ENCODE peak calls at places on chromosome 1, in six cellular contexts. One of them, this sample, is unnamed.

GRCh38 chr1:169024800-169025253 is 81.7 kb upstream of the ATP1B1 start:
- DNase-seq in stimulated activated CD4-positive, alpha-beta T cell treated with anti-CD3 and anti-CD28 coated beads, Interleukin-4, amount 100 ng/mL, for 24 hours: no peak
- DNase-seq in GM12865: peak; percentile 87
- DNase-seq in ELF-1: no peak
- DNase-seq in C1 segment of cervical spinal cord: no peak
- DNase-seq in cardiac muscle cell: no peak
- DNase-seq in this sample: no peak

GRCh38 chr1:119367332-119368124 is 1.1 kb upstream of the HAO2 start:
- DNase-seq in stimulated activated CD4-positive, alpha-beta T cell treated with anti-CD3 and anti-CD28 coated beads, Interleukin-4, amount 100 ng/mL, for 24 hours: no peak
- DNase-seq in GM12865: peak; percentile 41
- DNase-seq in ELF-1: peak; percentile 46
- DNase-seq in C1 segment of cervical spinal cord: no peak
- DNase-seq in cardiac muscle cell: peak; percentile 44
- DNase-seq in this sample: no peak

GRCh38 chr1:156657161-156657970 is 15.4 kb downstream of the BCAN start:
- DNase-seq in stimulated activated CD4-positive, alpha-beta T cell treated with anti-CD3 and anti-CD28 coated beads, Interleukin-4, amount 100 ng/mL, for 24 hours: peak; percentile 79
- DNase-seq in GM12865: peak; percentile 66
- DNase-seq in ELF-1: peak; percentile 84
- DNase-seq in C1 segment of cervical spinal cord: peak; percentile 64
- DNase-seq in cardiac muscle cell: peak; percentile 76
- DNase-seq in this sample: peak; percentile 57

GRCh38 chr1:190579517-190580193 is 102.0 kb upstream of the BRINP3 start:
- DNase-seq in stimulated activated CD4-positive, alpha-beta T cell treated with anti-CD3 and anti-CD28 coated beads, Interleukin-4, amount 100 ng/mL, for 24 hours: no peak
- DNase-seq in GM12865: no peak
- DNase-seq in ELF-1: no peak
- DNase-seq in C1 segment of cervical spinal cord: no peak
- DNase-seq in cardiac muscle cell: no peak
- DNase-seq in this sample: no peak

GRCh38 chr1:153534933-153535663 is 693 bp downstream of the S100A6 start:
- DNase-seq in stimulated activated CD4-positive, alpha-beta T cell treated with anti-CD3 and anti-CD28 coated beads, Interleukin-4, amount 100 ng/mL, for 24 hours: peak; percentile 42
- DNase-seq in GM12865: no peak
- DNase-seq in ELF-1: no peak
- DNase-seq in C1 segment of cervical spinal cord: peak; percentile 34
- DNase-seq in cardiac muscle cell: no peak
- DNase-seq in this sample: no peak

GRCh38 chr1:178344513-178345077 is 152.2 kb downstream of the CLEC20A start:
- DNase-seq in stimulated activated CD4-positive, alpha-beta T cell treated with anti-CD3 and anti-CD28 coated beads, Interleukin-4, amount 100 ng/mL, for 24 hours: no peak
- DNase-seq in GM12865: peak; percentile 16
- DNase-seq in ELF-1: no peak
- DNase-seq in C1 segment of cervical spinal cord: no peak
- DNase-seq in cardiac muscle cell: peak; percentile 69
- DNase-seq in this sample: no peak

GRCh38 chr1:65483993-65484754 is 63.7 kb downstream of the LEPR start:
- DNase-seq in stimulated activated CD4-positive, alpha-beta T cell treated with anti-CD3 and anti-CD28 coated beads, Interleukin-4, amount 100 ng/mL, for 24 hours: no peak
- DNase-seq in GM12865: no peak
- DNase-seq in ELF-1: no peak
- DNase-seq in C1 segment of cervical spinal cord: no peak
- DNase-seq in cardiac muscle cell: no peak
- DNase-seq in this sample: no peak

GRCh38 chr1:181936269-181936668 is 125.2 kb downstream of the ZNF648 start:
- DNase-seq in stimulated activated CD4-positive, alpha-beta T cell treated with anti-CD3 and anti-CD28 coated beads, Interleukin-4, amount 100 ng/mL, for 24 hours: peak; percentile 5
- DNase-seq in GM12865: no peak
- DNase-seq in ELF-1: no peak
- DNase-seq in C1 segment of cervical spinal cord: no peak
- DNase-seq in cardiac muscle cell: no peak
- DNase-seq in this sample: no peak

GRCh38 chr1:32063261-32063681 is 9.5 kb upstream of the TMEM39B start:
- DNase-seq in stimulated activated CD4-positive, alpha-beta T cell treated with anti-CD3 and anti-CD28 coated beads, Interleukin-4, amount 100 ng/mL, for 24 hours: no peak
- DNase-seq in GM12865: peak; percentile 46
- DNase-seq in ELF-1: peak; percentile 22
- DNase-seq in C1 segment of cervical spinal cord: no peak
- DNase-seq in cardiac muscle cell: peak; percentile 55
- DNase-seq in this sample: no peak

GRCh38 chr1:109466440-109467300 is at the start of gene SYPL2:
- DNase-seq in stimulated activated CD4-positive, alpha-beta T cell treated with anti-CD3 and anti-CD28 coated beads, Interleukin-4, amount 100 ng/mL, for 24 hours: no peak
- DNase-seq in GM12865: no peak
- DNase-seq in ELF-1: peak; percentile 62
- DNase-seq in C1 segment of cervical spinal cord: no peak
- DNase-seq in cardiac muscle cell: peak; percentile 85
- DNase-seq in this sample: no peak

GRCh38 chr1:171486048-171486519 is 754 bp downstream of the PRRC2C start:
- DNase-seq in stimulated activated CD4-positive, alpha-beta T cell treated with anti-CD3 and anti-CD28 coated beads, Interleukin-4, amount 100 ng/mL, for 24 hours: peak; percentile 72
- DNase-seq in GM12865: peak; percentile 85
- DNase-seq in ELF-1: peak; percentile 85
- DNase-seq in C1 segment of cervical spinal cord: peak; percentile 34
- DNase-seq in cardiac muscle cell: peak; percentile 65
- DNase-seq in this sample: no peak

GRCh38 chr1:226051356-226051755 is 11.2 kb upstream of the H3-3A start:
- DNase-seq in stimulated activated CD4-positive, alpha-beta T cell treated with anti-CD3 and anti-CD28 coated beads, Interleukin-4, amount 100 ng/mL, for 24 hours: no peak
- DNase-seq in GM12865: no peak
- DNase-seq in ELF-1: no peak
- DNase-seq in C1 segment of cervical spinal cord: no peak
- DNase-seq in cardiac muscle cell: no peak
- DNase-seq in this sample: no peak

GRCh38 chr1:242237051-242237450 is 238.2 kb upstream of the MAP1LC3C start:
- DNase-seq in stimulated activated CD4-positive, alpha-beta T cell treated with anti-CD3 and anti-CD28 coated beads, Interleukin-4, amount 100 ng/mL, for 24 hours: no peak
- DNase-seq in GM12865: no peak
- DNase-seq in ELF-1: no peak
- DNase-seq in C1 segment of cervical spinal cord: no peak
- DNase-seq in cardiac muscle cell: no peak
- DNase-seq in this sample: no peak

GRCh38 chr1:234730110-234730509 is 120.1 kb upstream of the IRF2BP2 start:
- DNase-seq in stimulated activated CD4-positive, alpha-beta T cell treated with anti-CD3 and anti-CD28 coated beads, Interleukin-4, amount 100 ng/mL, for 24 hours: no peak
- DNase-seq in GM12865: peak; percentile 27
- DNase-seq in ELF-1: peak; percentile 37
- DNase-seq in C1 segment of cervical spinal cord: no peak
- DNase-seq in cardiac muscle cell: no peak
- DNase-seq in this sample: no peak

GRCh38 chr1:34360574-34360973 is 183.9 kb downstream of the C1orf94 start:
- DNase-seq in stimulated activated CD4-positive, alpha-beta T cell treated with anti-CD3 and anti-CD28 coated beads, Interleukin-4, amount 100 ng/mL, for 24 hours: no peak
- DNase-seq in GM12865: peak; percentile 83
- DNase-seq in ELF-1: no peak
- DNase-seq in C1 segment of cervical spinal cord: no peak
- DNase-seq in cardiac muscle cell: no peak
- DNase-seq in this sample: no peak

GRCh38 chr1:114235956-114236355 is 82.3 kb upstream of the SYT6 start:
- DNase-seq in stimulated activated CD4-positive, alpha-beta T cell treated with anti-CD3 and anti-CD28 coated beads, Interleukin-4, amount 100 ng/mL, for 24 hours: no peak
- DNase-seq in GM12865: no peak
- DNase-seq in ELF-1: no peak
- DNase-seq in C1 segment of cervical spinal cord: no peak
- DNase-seq in cardiac muscle cell: peak; percentile 29
- DNase-seq in this sample: no peak

GRCh38 chr1:26278303-26278702 is 1.6 kb upstream of the SH3BGRL3 start:
- DNase-seq in stimulated activated CD4-positive, alpha-beta T cell treated with anti-CD3 and anti-CD28 coated beads, Interleukin-4, amount 100 ng/mL, for 24 hours: no peak
- DNase-seq in GM12865: no peak
- DNase-seq in ELF-1: no peak
- DNase-seq in C1 segment of cervical spinal cord: no peak
- DNase-seq in cardiac muscle cell: no peak
- DNase-seq in this sample: no peak

GRCh38 chr1:157798211-157798610 is 21.3 kb upstream of the FCRL2 start:
- DNase-seq in stimulated activated CD4-positive, alpha-beta T cell treated with anti-CD3 and anti-CD28 coated beads, Interleukin-4, amount 100 ng/mL, for 24 hours: no peak
- DNase-seq in GM12865: no peak
- DNase-seq in ELF-1: no peak
- DNase-seq in C1 segment of cervical spinal cord: no peak
- DNase-seq in cardiac muscle cell: no peak
- DNase-seq in this sample: no peak

This sample was measured in activated gamma-delta T cell.